ENCODE peak calls at places on chromosomes 11 and 22, in four cellular contexts. A, B, G and F are unnamed samples.

GRCh38 chr22:45896153-45896951 is 80.6 kb downstream of the WNT7B start:
- DNase-seq in B (no peak), A (no peak), G (peak; percentile 10), F (no peak)

GRCh38 chr22:28560005-28560742 is 119.5 kb downstream of the TTC28 start:
- DNase-seq in A (no peak), B (no peak), G (no peak), F (no peak)

GRCh38 chr11:78318321-78318720 is 99.3 kb downstream of the GAB2 start:
- DNase-seq in A (no peak), G (peak; percentile 31), B (no peak), F (no peak)

GRCh38 chr11:1933416-1934325 is 13.5 kb upstream of the MRPL23 start:
- DNase-seq in G (no peak), A (no peak), B (no peak), F (no peak)

GRCh38 chr11:61019037-61019817 is 47.7 kb downstream of the CD6 start:
- DNase-seq in A (no peak), G (no peak), B (no peak), F (no peak)

GRCh38 chr11:44072757-44073658 is 6.9 kb downstream of the ACCS start:
- DNase-seq in A (no peak), B (no peak), G (no peak), F (no peak)

GRCh38 chr11:133842053-133842452 is 3.3 kb downstream of the SPATA19 start:
- DNase-seq in G (no peak), B (no peak), A (no peak), F (peak; percentile 90)

GRCh38 chr11:9802291-9802861 is 138.5 kb downstream of the SWAP70 start:
- DNase-seq in G (no peak), B (peak; percentile 27), A (no peak), F (no peak)

GRCh38 chr22:30044369-30044768 is 35.9 kb upstream of the HORMAD2 start:
- DNase-seq in A (peak; percentile 67), G (no peak), B (no peak), F (no peak)

GRCh38 chr11:126332221-126332711 is 23.2 kb upstream of the ST3GAL4 start:
- DNase-seq in A (peak; percentile 86), G (peak; percentile 70), B (peak; percentile 58), F (no peak)

GRCh38 chr11:60792521-60792920 is 7.4 kb downstream of the MS4A10 start:
- DNase-seq in A (no peak), B (no peak), G (no peak), F (no peak)

GRCh38 chr11:42462558-42463310 is 849.1 kb upstream of the API5 start:
- DNase-seq in A (no peak), B (no peak), G (no peak), F (no peak)

GRCh38 chr22:44738347-44738715 is 14.0 kb upstream of the ARHGAP8 start:
- DNase-seq in G (no peak), B (no peak), A (no peak), F (no peak)

GRCh38 chr11:50075856-50076255 is 43.2 kb downstream of the OR4C45 start:
- DNase-seq in A (no peak), G (no peak), B (no peak), F (no peak)

GRCh38 chr22:25494774-25495173 is 69.7 kb upstream of the GRK3 start:
- DNase-seq in A (no peak), B (no peak), G (no peak), F (no peak)

GRCh38 chr11:20444537-20444936 is 57.0 kb downstream of the PRMT3 start:
- DNase-seq in G (no peak), A (no peak), B (no peak), F (no peak)

GRCh38 chr11:95520765-95521542 is 268.6 kb downstream of the FAM76B start:
- DNase-seq in G (no peak), A (no peak), B (no peak), F (no peak)

GRCh38 chr11:92834296-92835020 is 135.0 kb upstream of the MTNR1B start:
- DNase-seq in B (no peak), A (no peak), G (no peak), F (no peak)

GRCh38 chr11:61592176-61592575 is 11.3 kb upstream of the SYT7 start:
- DNase-seq in A (no peak), G (no peak), B (no peak), F (no peak)

GRCh38 chr11:76443254-76443935 is 1.4 kb upstream of the EMSY start:
- DNase-seq in G (no peak), B (no peak), A (no peak), F (no peak)

GRCh38 chr11:18878211-18878610 is 61.0 kb downstream of the MRGPRX1 start:
- DNase-seq in B (no peak), A (no peak), G (no peak), F (no peak)

GRCh38 chr22:22618448-22618847 is 26.0 kb upstream of the GGTLC2 start:
- DNase-seq in G (no peak), B (no peak), A (no peak), F (peak; percentile 64)

GRCh38 chr11:118064956-118065355 is 11.9 kb upstream of the TMPRSS4 start:
- DNase-seq in B (no peak), G (no peak), A (no peak), F (no peak)

GRCh38 chr11:118065375-118065774 is 11.5 kb upstream of the TMPRSS4 start:
- DNase-seq in B (no peak), G (no peak), A (no peak), F (no peak)

GRCh38 chr11:118068945-118069612 is 7.8 kb upstream of the TMPRSS4 start:
- DNase-seq in G (no peak), B (no peak), A (no peak), F (no peak)

GRCh38 chr11:118068206-118068944 is 8.5 kb upstream of the TMPRSS4 start:
- DNase-seq in B (no peak), A (no peak), G (no peak), F (no peak)

DNA sequence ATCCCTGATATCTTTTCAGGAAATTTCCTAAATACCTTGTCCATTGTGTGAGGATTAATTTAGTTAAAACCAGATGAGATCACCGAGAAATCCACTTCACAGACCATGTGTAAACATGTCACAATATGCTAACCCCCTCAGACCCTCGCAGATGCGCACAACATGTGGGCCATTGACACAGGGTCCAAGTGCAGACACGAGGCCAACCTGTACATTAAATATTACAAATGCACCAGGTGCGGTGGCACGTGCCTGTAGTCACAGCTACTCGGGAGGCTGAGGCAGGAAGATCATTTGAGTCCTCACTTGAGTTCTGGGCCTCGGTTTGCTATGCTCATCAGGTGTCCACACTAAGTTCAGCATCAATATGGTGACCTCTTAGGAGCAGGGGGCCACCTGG is 9.9 kb upstream of the TMPRSS4 start:
- DNase-seq in A (no peak), G (no peak), B (no peak), F (no peak)
- TF ChIP-seq EP300 in A (no peak), G (no peak), B (no peak), F (no peak)

GRCh38 chr11:6483015-6483414 is 1.7 kb downstream of the TIMM10B start:
- DNase-seq in A (no peak), B (no peak), G (no peak), F (no peak)

GRCh38 chr11:6481924-6482275 is 599 bp downstream of the TIMM10B start:
- DNase-seq in B (no peak), A (no peak), G (no peak), F (no peak)

GRCh38 chr11:6482431-6482830 is 1.1 kb downstream of the TIMM10B start:
- DNase-seq in G (no peak), A (no peak), B (no peak), F (no peak)

GRCh38 chr11:6480299-6480914 is 724 bp downstream of the ARFIP2 start:
- DNase-seq in G (no peak), B (no peak), A (no peak), F (no peak)

GRCh38 chr11:6481012-6481923 is at the start of the genes ARFIP2 and TIMM10B:
- DNase-seq in A (peak; percentile 99), B (peak; percentile 96), G (peak; percentile 97), F (peak; percentile 99)
- TF ChIP-seq POLR2A in A (peak; percentile 26), B (peak; percentile 89), G (peak; percentile 93), F (peak; percentile 68)

DNA sequence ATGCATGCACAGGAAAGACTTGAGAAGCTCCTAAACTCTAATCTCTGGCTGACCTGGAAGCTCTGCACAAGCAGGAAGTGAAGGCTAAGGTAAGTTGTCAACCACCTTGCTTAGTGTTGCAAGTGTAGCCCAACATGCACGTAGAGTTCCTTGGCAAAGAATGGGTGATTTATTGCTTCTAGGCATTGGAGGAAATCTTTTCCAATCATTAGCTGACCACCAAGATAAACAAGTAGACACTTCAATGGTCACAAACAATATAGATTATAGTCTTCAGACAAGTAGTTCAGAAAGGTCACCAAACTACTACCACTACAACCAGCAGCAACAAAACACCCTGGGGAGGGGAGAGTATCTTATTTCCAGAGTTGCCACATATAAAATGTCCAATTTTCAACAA is 105.6 kb downstream of the STK33 start:
- DNase-seq in A (no peak), G (no peak), B (no peak), F (no peak)
- TF ChIP-seq EP300 in A (no peak), G (no peak), B (no peak), F (no peak)

GRCh38 chr22:24157783-24158170 is 23.5 kb upstream of the SUSD2 start:
- DNase-seq in G (no peak), B (no peak), A (no peak), F (no peak)

GRCh38 chr22:24156146-24156914 is 25.0 kb upstream of the SUSD2 start:
- DNase-seq in B (no peak), G (peak; percentile 43), A (no peak), F (no peak)

GRCh38 chr22:24155597-24156145 is 25.6 kb upstream of the SUSD2 start:
- DNase-seq in A (peak; percentile 86), B (peak; percentile 57), G (peak; percentile 86), F (peak; percentile 94)

GRCh38 chr22:24154826-24155225 is 26.5 kb upstream of the SUSD2 start:
- DNase-seq in B (no peak), G (no peak), A (no peak), F (no peak)

GRCh38 chr22:24156915-24157782 is 24.1 kb upstream of the SUSD2 start:
- DNase-seq in A (peak; percentile 94), B (peak; percentile 68), G (peak; percentile 78), F (peak; percentile 96)
- TF ChIP-seq POLR2A in A (no peak), B (no peak), G (no peak), F (no peak)

DNA sequence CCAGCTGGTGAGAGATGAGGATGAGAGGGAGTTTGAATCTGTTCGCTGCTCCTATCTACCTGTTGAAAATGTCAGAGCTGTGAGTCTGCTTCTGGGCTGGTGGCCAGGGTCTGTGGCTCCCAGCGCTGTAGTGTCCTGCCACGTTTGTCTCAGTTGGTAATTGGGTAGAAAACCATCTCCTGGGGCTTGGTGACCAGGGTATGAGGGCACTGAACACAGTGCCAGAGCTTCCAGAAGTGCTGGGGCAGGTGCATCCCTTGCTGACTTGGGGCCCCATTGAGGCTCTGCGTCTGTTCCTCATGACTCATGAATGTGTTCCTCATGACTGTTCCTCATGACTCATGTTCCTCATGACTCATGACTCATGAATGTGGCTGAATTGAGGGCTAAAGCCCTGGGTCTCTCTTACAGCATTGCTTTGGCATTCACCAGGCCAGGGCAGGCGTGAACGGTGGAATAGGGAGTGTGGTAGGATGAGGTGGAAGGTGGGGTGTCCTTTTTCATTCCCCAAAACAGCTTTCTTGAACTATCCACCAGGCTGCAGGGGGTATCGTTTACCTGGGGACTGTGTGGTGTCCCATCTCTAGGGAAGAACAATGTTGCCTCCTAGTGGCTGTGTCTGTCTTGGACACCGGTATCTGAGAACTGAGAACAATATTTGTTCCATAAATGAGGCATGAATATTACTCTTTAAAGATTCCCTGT is 139.5 kb downstream of the COMMD9 start:
- DNase-seq in B (peak; percentile 67), A (no peak), G (peak; percentile 45), F (no peak)
- TF ChIP-seq EP300 in B (peak; percentile 90), A (no peak), G (peak; percentile 12), F (no peak)

GRCh38 chr11:12694182-12694531 is 19.9 kb downstream of the TEAD1 start:
- DNase-seq in G (no peak), A (no peak), B (no peak), F (no peak)
- TF ChIP-seq POLR2A in G (no peak), A (no peak), B (no peak), F (no peak)